ENCODE peak calls at places on chromosome 11, in four cellular contexts. A, M, X and O are unnamed samples.

GRCh38 chr11:70713988-70714665 is 315.8 kb downstream of the CTTN start:
- DNase-seq in A (no peak), M (no peak), X (no peak), O (no peak)

GRCh38 chr11:22192289-22192641 is 620 bp upstream of the ANO5 start:
- DNase-seq in M (no peak), X (no peak), A (no peak), O (no peak)

GRCh38 chr11:92480519-92480918 is 255.9 kb downstream of the FAT3 start:
- DNase-seq in M (no peak), X (no peak), A (no peak), O (no peak)

GRCh38 chr11:120568572-120569307 is 57.2 kb downstream of the GRIK4 start:
- DNase-seq in X (no peak), M (peak; percentile 61), A (no peak), O (no peak)

GRCh38 chr11:47971501-47971900 is 8.9 kb upstream of the PTPRJ start:
- DNase-seq in M (no peak), A (no peak), X (no peak), O (no peak)

GRCh38 chr11:1888811-1889526 is 2.7 kb downstream of the PRR33 start:
- DNase-seq in A (peak; percentile 28), X (peak; percentile 26), M (no peak), O (no peak)

GRCh38 chr11:114072978-114073377 is 13.5 kb downstream of the ZBTB16 start:
- DNase-seq in M (no peak), X (no peak), A (no peak), O (no peak)

GRCh38 chr11:57205046-57205671 is 23.4 kb downstream of the LRRC55 start:
- DNase-seq in X (no peak), A (no peak), M (peak; percentile 5), O (no peak)

GRCh38 chr11:87398913-87399312 is 361.2 kb downstream of the TMEM135 start:
- DNase-seq in A (no peak), M (no peak), X (no peak), O (no peak)

GRCh38 chr11:126336646-126337045 is 18.8 kb upstream of the ST3GAL4 start:
- DNase-seq in X (no peak), M (peak; percentile 28), A (no peak), O (no peak)

GRCh38 chr11:43825217-43825816 is 55.3 kb upstream of the ALKBH3 start:
- DNase-seq in X (peak; percentile 0), M (peak; percentile 49), A (no peak), O (no peak)

GRCh38 chr11:87926250-87926970 is 248.8 kb downstream of the RAB38 start:
- DNase-seq in M (peak; percentile 23), X (no peak), A (no peak), O (no peak)

GRCh38 chr11:118318112-118319030 is 13.8 kb downstream of the CD3E start:
- DNase-seq in M (peak; percentile 27), X (no peak), A (no peak), O (no peak)

GRCh38 chr11:126284829-126285228 is 1.9 kb downstream of the TIRAP start:
- DNase-seq in M (peak; percentile 88), A (no peak), X (peak; percentile 80), O (no peak)

GRCh38 chr11:34302046-34302921 is 55.5 kb downstream of the ABTB2 start:
- DNase-seq in X (no peak), M (peak; percentile 87), A (no peak), O (peak; percentile 42)

GRCh38 chr11:42770444-42771065 is 541.2 kb upstream of the API5 start:
- DNase-seq in X (no peak), M (peak; percentile 12), A (no peak), O (no peak)

GRCh38 chr11:106424111-106424510 is 346.6 kb downstream of the AASDHPPT start:
- DNase-seq in X (no peak), A (no peak), M (no peak), O (no peak)